ENCODE peak calls at places on chromosomes 11 and 22, in seven cellular contexts. One of them, this sample, is unnamed.

GRCh38 chr11:17845431-17845881 is 110.9 kb downstream of the KCNC1 start:
- DNase-seq in prostate gland: no peak
- DNase-seq in GM12878: no peak
- DNase-seq in HCT116: no peak
- DNase-seq in transverse colon: no peak
- DNase-seq in K562: no peak
- DNase-seq in sigmoid colon: no peak
- DNase-seq in this sample: no peak

GRCh38 chr11:50174189-50174588 is 141.5 kb downstream of the OR4C45 start:
- DNase-seq in prostate gland: no peak
- DNase-seq in GM12878: no peak
- DNase-seq in HCT116: no peak
- DNase-seq in transverse colon: no peak
- DNase-seq in K562: no peak
- DNase-seq in sigmoid colon: no peak
- DNase-seq in this sample: no peak

GRCh38 chr22:43534916-43535315 is 123.1 kb downstream of the MPPED1 start:
- DNase-seq in prostate gland: no peak
- DNase-seq in GM12878: no peak
- DNase-seq in HCT116: no peak
- DNase-seq in transverse colon: no peak
- DNase-seq in K562: no peak
- DNase-seq in sigmoid colon: no peak
- DNase-seq in this sample: no peak

GRCh38 chr11:92893276-92893675 is 76.2 kb upstream of the MTNR1B start:
- DNase-seq in prostate gland: no peak
- DNase-seq in GM12878: no peak
- DNase-seq in HCT116: no peak
- DNase-seq in transverse colon: no peak
- DNase-seq in K562: no peak
- DNase-seq in sigmoid colon: no peak
- DNase-seq in this sample: no peak

GRCh38 chr11:61957028-61957770 is 7.0 kb downstream of the BEST1 start:
- DNase-seq in prostate gland: no peak
- DNase-seq in GM12878: no peak
- DNase-seq in HCT116: no peak
- DNase-seq in transverse colon: no peak
- DNase-seq in K562: no peak
- DNase-seq in sigmoid colon: no peak
- DNase-seq in this sample: no peak

GRCh38 chr22:34645375-34645774 is 420.6 kb upstream of the ISX start:
- DNase-seq in prostate gland: no peak
- DNase-seq in GM12878: no peak
- DNase-seq in HCT116: no peak
- DNase-seq in transverse colon: no peak
- DNase-seq in K562: no peak
- DNase-seq in sigmoid colon: no peak
- DNase-seq in this sample: no peak

GRCh38 chr11:43359432-43359818 is 705 bp downstream of the TTC17 start:
- DNase-seq in prostate gland: no peak
- DNase-seq in GM12878: peak; percentile 21
- DNase-seq in HCT116: no peak
- DNase-seq in transverse colon: peak; percentile 30
- DNase-seq in K562: peak; percentile 57
- DNase-seq in sigmoid colon: no peak
- DNase-seq in this sample: no peak

GRCh38 chr11:13003726-13004493 is 5.2 kb upstream of the RASSF10 start:
- DNase-seq in prostate gland: no peak
- DNase-seq in GM12878: no peak
- DNase-seq in HCT116: no peak
- DNase-seq in transverse colon: no peak
- DNase-seq in K562: no peak
- DNase-seq in sigmoid colon: no peak
- DNase-seq in this sample: no peak

GRCh38 chr22:29912605-29913398 is 29.8 kb downstream of the MTMR3 start:
- DNase-seq in prostate gland: no peak
- DNase-seq in GM12878: no peak
- DNase-seq in HCT116: no peak
- DNase-seq in transverse colon: no peak
- DNase-seq in K562: no peak
- DNase-seq in sigmoid colon: no peak
- DNase-seq in this sample: no peak

GRCh38 chr11:77819921-77820564 is 479 bp downstream of the RSF1 start:
- DNase-seq in prostate gland: peak; percentile 26
- DNase-seq in GM12878: no peak
- DNase-seq in HCT116: no peak
- DNase-seq in transverse colon: peak; percentile 53
- DNase-seq in K562: peak; percentile 93
- DNase-seq in sigmoid colon: peak; percentile 77
- DNase-seq in this sample: no peak

GRCh38 chr22:48578138-48579034 is 1249.3 kb downstream of the BRD1 start:
- DNase-seq in prostate gland: no peak
- DNase-seq in GM12878: no peak
- DNase-seq in HCT116: no peak
- DNase-seq in transverse colon: no peak
- DNase-seq in K562: no peak
- DNase-seq in sigmoid colon: no peak
- DNase-seq in this sample: no peak

GRCh38 chr11:120073196-120073595 is 64.7 kb downstream of the TRIM29 start:
- DNase-seq in prostate gland: no peak
- DNase-seq in GM12878: no peak
- DNase-seq in HCT116: no peak
- DNase-seq in transverse colon: no peak
- DNase-seq in K562: no peak
- DNase-seq in sigmoid colon: no peak
- DNase-seq in this sample: no peak

GRCh38 chr22:20396639-20397038 is 2.7 kb downstream of the ZNF74 start:
- DNase-seq in prostate gland: no peak
- DNase-seq in GM12878: peak; percentile 19
- DNase-seq in HCT116: no peak
- DNase-seq in transverse colon: no peak
- DNase-seq in K562: no peak
- DNase-seq in sigmoid colon: no peak
- DNase-seq in this sample: peak; percentile 31

GRCh38 chr11:134655189-134655937 is 243.3 kb upstream of the B3GAT1 start:
- DNase-seq in prostate gland: no peak
- DNase-seq in GM12878: no peak
- DNase-seq in HCT116: no peak
- DNase-seq in transverse colon: no peak
- DNase-seq in K562: no peak
- DNase-seq in sigmoid colon: peak; percentile 38
- DNase-seq in this sample: peak; percentile 67

GRCh38 chr11:134940441-134941125 is 528.5 kb upstream of the B3GAT1 start:
- DNase-seq in prostate gland: no peak
- DNase-seq in GM12878: no peak
- DNase-seq in HCT116: no peak
- DNase-seq in transverse colon: no peak
- DNase-seq in K562: no peak
- DNase-seq in sigmoid colon: no peak
- DNase-seq in this sample: no peak

GRCh38 chr22:45584121-45584570 is 81.5 kb downstream of the FBLN1 start:
- DNase-seq in prostate gland: no peak
- DNase-seq in GM12878: no peak
- DNase-seq in HCT116: no peak
- DNase-seq in transverse colon: no peak
- DNase-seq in K562: no peak
- DNase-seq in sigmoid colon: no peak
- DNase-seq in this sample: no peak

GRCh38 chr11:133946541-133947297 is 10.0 kb downstream of the IGSF9B start:
- DNase-seq in prostate gland: no peak
- DNase-seq in GM12878: no peak
- DNase-seq in HCT116: no peak
- DNase-seq in transverse colon: no peak
- DNase-seq in K562: no peak
- DNase-seq in sigmoid colon: no peak
- DNase-seq in this sample: no peak

GRCh38 chr22:48444320-48445112 is 1383.2 kb downstream of the BRD1 start:
- DNase-seq in prostate gland: no peak
- DNase-seq in GM12878: peak; percentile 44
- DNase-seq in HCT116: no peak
- DNase-seq in transverse colon: no peak
- DNase-seq in K562: no peak
- DNase-seq in sigmoid colon: no peak
- DNase-seq in this sample: no peak

GRCh38 chr11:10824888-10825287 is 16.2 kb upstream of the EIF4G2 start:
- DNase-seq in prostate gland: no peak
- DNase-seq in GM12878: no peak
- DNase-seq in HCT116: no peak
- DNase-seq in transverse colon: no peak
- DNase-seq in K562: no peak
- DNase-seq in sigmoid colon: no peak
- DNase-seq in this sample: no peak

GRCh38 chr11:111976614-111977140 is 39.5 kb downstream of the DIXDC1 start:
- DNase-seq in prostate gland: peak; percentile 53
- DNase-seq in GM12878: no peak
- DNase-seq in HCT116: no peak
- DNase-seq in transverse colon: no peak
- DNase-seq in K562: no peak
- DNase-seq in sigmoid colon: peak; percentile 74
- DNase-seq in this sample: no peak

GRCh38 chr11:8733847-8734246 is 51.3 kb downstream of the RPL27A start:
- DNase-seq in prostate gland: no peak
- DNase-seq in GM12878: no peak
- DNase-seq in HCT116: no peak
- DNase-seq in transverse colon: no peak
- DNase-seq in K562: peak; percentile 16
- DNase-seq in sigmoid colon: no peak
- DNase-seq in this sample: no peak

GRCh38 chr22:50002791-50003190 is 9.8 kb downstream of the IL17REL start:
- DNase-seq in prostate gland: no peak
- DNase-seq in GM12878: no peak
- DNase-seq in HCT116: no peak
- DNase-seq in transverse colon: peak; percentile 7
- DNase-seq in K562: no peak
- DNase-seq in sigmoid colon: no peak
- DNase-seq in this sample: no peak

GRCh38 chr22:27911329-27911728 is 7.7 kb downstream of the PITPNB start:
- DNase-seq in prostate gland: no peak
- DNase-seq in GM12878: no peak
- DNase-seq in HCT116: no peak
- DNase-seq in transverse colon: no peak
- DNase-seq in K562: peak; percentile 51
- DNase-seq in sigmoid colon: no peak
- DNase-seq in this sample: no peak

GRCh38 chr22:27918351-27919221 is 470 bp downstream of the PITPNB start:
- DNase-seq in prostate gland: peak; percentile 29
- DNase-seq in GM12878: no peak
- DNase-seq in HCT116: no peak
- DNase-seq in transverse colon: peak; percentile 55
- DNase-seq in K562: peak; percentile 66
- DNase-seq in sigmoid colon: peak; percentile 78
- DNase-seq in this sample: peak; percentile 88

GRCh38 chr22:27913162-27913741 is 5.8 kb downstream of the PITPNB start:
- DNase-seq in prostate gland: no peak
- DNase-seq in GM12878: no peak
- DNase-seq in HCT116: no peak
- DNase-seq in transverse colon: no peak
- DNase-seq in K562: peak; percentile 80
- DNase-seq in sigmoid colon: no peak
- DNase-seq in this sample: no peak
- TF ChIP-seq POLR2AphosphoS5 in prostate gland: peak; percentile 28
- TF ChIP-seq POLR2AphosphoS5 in GM12878: no peak
- TF ChIP-seq POLR2AphosphoS5 in HCT116: no peak
- TF ChIP-seq POLR2AphosphoS5 in transverse colon: no peak
- TF ChIP-seq POLR2AphosphoS5 in K562: peak; percentile 38
- TF ChIP-seq POLR2AphosphoS5 in sigmoid colon: peak; percentile 78
- TF ChIP-seq POLR2AphosphoS5 in this sample: no peak

GRCh38 chr11:128589998-128590397 is 2.6 kb upstream of the ETS1 start:
- DNase-seq in prostate gland: no peak
- DNase-seq in GM12878: no peak
- DNase-seq in HCT116: no peak
- DNase-seq in transverse colon: no peak
- DNase-seq in K562: no peak
- DNase-seq in sigmoid colon: no peak
- DNase-seq in this sample: no peak

GRCh38 chr11:128586689-128587088 is 669 bp downstream of the ETS1 start:
- DNase-seq in prostate gland: no peak
- DNase-seq in GM12878: no peak
- DNase-seq in HCT116: no peak
- DNase-seq in transverse colon: no peak
- DNase-seq in K562: no peak
- DNase-seq in sigmoid colon: no peak
- DNase-seq in this sample: no peak

GRCh38 chr11:128585498-128586238 is 1.7 kb downstream of the ETS1 start:
- DNase-seq in prostate gland: no peak
- DNase-seq in GM12878: no peak
- DNase-seq in HCT116: no peak
- DNase-seq in transverse colon: no peak
- DNase-seq in K562: no peak
- DNase-seq in sigmoid colon: no peak
- DNase-seq in this sample: no peak

GRCh38 chr11:128588086-128588485 is 728 bp upstream of the ETS1 start:
- DNase-seq in prostate gland: no peak
- DNase-seq in GM12878: no peak
- DNase-seq in HCT116: no peak
- DNase-seq in transverse colon: no peak
- DNase-seq in K562: no peak
- DNase-seq in sigmoid colon: no peak
- DNase-seq in this sample: no peak

GRCh38 chr11:128587415-128587814 is at the start of gene ETS1:
- DNase-seq in prostate gland: no peak
- DNase-seq in GM12878: no peak
- DNase-seq in HCT116: no peak
- DNase-seq in transverse colon: no peak
- DNase-seq in K562: no peak
- DNase-seq in sigmoid colon: no peak
- DNase-seq in this sample: no peak
- TF ChIP-seq POLR2A in prostate gland: no peak
- TF ChIP-seq POLR2A in GM12878: no peak
- TF ChIP-seq POLR2A in HCT116: no peak
- TF ChIP-seq POLR2A in transverse colon: no peak
- TF ChIP-seq POLR2A in K562: no peak
- TF ChIP-seq POLR2A in sigmoid colon: no peak
- TF ChIP-seq POLR2A in this sample: no peak

GRCh38 chr11:46390331-46391171 is 1.0 kb downstream of the CHRM4 start:
- DNase-seq in prostate gland: no peak
- DNase-seq in GM12878: no peak
- DNase-seq in HCT116: no peak
- DNase-seq in transverse colon: no peak
- DNase-seq in K562: no peak
- DNase-seq in sigmoid colon: peak; percentile 59
- DNase-seq in this sample: no peak
- H3K4me3 ChIP-seq in prostate gland: no peak overlapping the region
- H3K4me3 ChIP-seq in GM12878: peak overlapping the region; percentile 74
- H3K4me3 ChIP-seq in HCT116: no peak overlapping the region
- H3K4me3 ChIP-seq in transverse colon: no peak overlapping the region
- H3K4me3 ChIP-seq in K562: no peak overlapping the region
- H3K4me3 ChIP-seq in sigmoid colon: no peak overlapping the region
- H3K4me3 ChIP-seq in this sample: no peak overlapping the region

GRCh38 chr11:1129666-1130160 is 28.0 kb upstream of the MUC5AC start:
- DNase-seq in prostate gland: no peak
- DNase-seq in GM12878: no peak
- DNase-seq in HCT116: no peak
- DNase-seq in transverse colon: no peak
- DNase-seq in K562: no peak
- DNase-seq in sigmoid colon: peak; percentile 60
- DNase-seq in this sample: no peak
- TF ChIP-seq POLR2AphosphoS5 in prostate gland: no peak
- TF ChIP-seq POLR2AphosphoS5 in GM12878: no peak
- TF ChIP-seq POLR2AphosphoS5 in HCT116: no peak
- TF ChIP-seq POLR2AphosphoS5 in transverse colon: no peak
- TF ChIP-seq POLR2AphosphoS5 in K562: no peak
- TF ChIP-seq POLR2AphosphoS5 in sigmoid colon: no peak
- TF ChIP-seq POLR2AphosphoS5 in this sample: no peak

This sample was measured in vagina.